ENCODE peak calls at places on chromosome 21, in six cellular contexts. R is uterus; B is cardiac muscle cell; P is GM23248; L is MM.1S; U is CD8-positive, alpha-beta memory T cell. S is an unnamed sample. For H3K4me1, the result is how much of the 10 kb centered on the place peaks cover.

GRCh38 chr21:26977741-26978140 is 10.9 kb upstream of the ADAMTS5 start:
- DNase-seq in L (no peak), P (peak), B (no peak), U (no peak), R (no peak), S (no peak)

GRCh38 chr21:34345892-34346291 is 17.9 kb upstream of the KCNE2 start:
- DNase-seq in L (no peak), P (peak), B (no peak), R (no peak), U (no peak), S (no peak)

GRCh38 chr21:26842300-26842699 is 2.9 kb downstream of the ADAMTS1 start:
- DNase-seq in B (peak), U (no peak), R (no peak), L (no peak), P (peak), S (no peak)

GRCh38 chr21:31092867-31093266 is 54.6 kb upstream of the KRTAP19-8 start:
- DNase-seq in B (no peak), U (no peak), P (no peak), L (no peak), R (no peak), S (no peak)

GRCh38 chr21:35779690-35780570 is 280.4 kb downstream of the SETD4 start:
- DNase-seq in P (peak), B (peak), L (no peak), U (no peak), R (no peak), S (no peak)

GRCh38 chr21:15174923-15175322 is 110.1 kb upstream of the NRIP1 start:
- DNase-seq in U (no peak), R (no peak), L (no peak), P (no peak), B (no peak), S (no peak)

GRCh38 chr21:43910460-43910859 is 45.4 kb downstream of the AGPAT3 start:
- DNase-seq in B (no peak), P (no peak), R (no peak), U (no peak), L (no peak), S (no peak)

GRCh38 chr21:40548134-40548533 is 298.8 kb downstream of the DSCAM start:
- DNase-seq in B (no peak), U (no peak), P (no peak), L (no peak), R (no peak), S (no peak)

GRCh38 chr21:32007461-32007860 is 134.6 kb downstream of the HUNK start:
- DNase-seq in R (no peak), B (no peak), U (no peak), L (no peak), P (peak), S (no peak)

GRCh38 chr21:28393279-28393678 is 599.4 kb downstream of the LTN1 start:
- DNase-seq in U (no peak), P (no peak), R (no peak), L (no peak), B (no peak), S (no peak)

GRCh38 chr21:36113647-36114428 is 21.0 kb upstream of the CBR3 start:
- DNase-seq in B (no peak), L (peak), U (peak), R (no peak), P (no peak), S (no peak)

GRCh38 chr21:41315726-41316125 is 875 bp upstream of the FAM3B start:
- DNase-seq in L (no peak), U (no peak), B (no peak), R (no peak), P (no peak), S (no peak)

GRCh38 chr21:30257773-30258172 is 25.0 kb downstream of the KRTAP24-1 start:
- DNase-seq in R (no peak), B (peak), P (peak), U (no peak), L (no peak), S (no peak)

GRCh38 chr21:39788383-39788782 is 43.4 kb downstream of the IGSF5 start:
- DNase-seq in P (peak), B (peak), R (peak), U (no peak), L (peak), S (peak)

GRCh38 chr21:39576518-39577128 is 36.1 kb upstream of the B3GALT5 start:
- DNase-seq in P (no peak), B (no peak), L (no peak), U (no peak), R (no peak), S (no peak)

GRCh38 chr21:21051109-21052055 is 53.2 kb downstream of the NCAM2 start:
- DNase-seq in B (no peak), R (no peak), L (no peak), P (no peak), U (no peak), S (no peak)

GRCh38 chr21:15063081-15063820 is 1.5 kb downstream of the NRIP1 start:
- DNase-seq in P (peak), L (peak), U (peak), R (no peak), B (peak), S (no peak)

GRCh38 chr21:34807881-34808568 is 139.2 kb downstream of the CLIC6 start:
- DNase-seq in R (peak), L (no peak), B (peak), P (peak), U (no peak), S (no peak)

GRCh38 chr21:34364921-34365320 is 1.1 kb downstream of the KCNE2 start:
- DNase-seq in L (no peak), B (no peak), P (no peak), U (no peak), R (no peak), S (no peak)

GRCh38 chr21:35648512-35648911 is 411.8 kb downstream of the SETD4 start:
- DNase-seq in U (no peak), L (peak), B (no peak), P (no peak), R (no peak), S (no peak)

GRCh38 chr21:42384999-42385398 is 10.9 kb downstream of the TMPRSS3 start:
- DNase-seq in P (no peak), U (no peak), L (no peak), B (no peak), R (no peak), S (no peak)
- H3K4me1 ChIP-seq in P (under half), U (under half), L (under half), B (under half), R (under half), S (under half)

DNA sequence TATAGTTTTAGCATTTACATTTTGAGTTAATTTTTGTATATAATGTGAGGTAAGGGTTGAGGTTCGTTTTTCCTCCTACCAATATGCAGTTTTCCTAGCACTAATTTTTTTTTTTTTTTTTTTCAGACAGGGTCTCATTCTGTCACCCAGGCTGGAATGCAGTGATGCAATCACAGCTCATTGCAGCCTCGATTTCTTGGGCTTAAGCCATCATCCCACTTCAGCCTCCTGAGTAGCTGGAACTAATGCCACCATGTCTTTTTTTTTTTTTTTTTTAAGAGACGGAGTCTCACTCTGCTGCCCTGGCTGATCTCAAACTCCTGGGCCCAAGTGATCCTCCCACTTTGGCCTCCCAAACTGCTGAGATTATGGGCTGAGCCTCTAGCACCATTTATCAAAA is 2.5 kb upstream of the UBASH3A start:
- DNase-seq in U (no peak), B (peak), L (no peak), P (peak), R (no peak), S (no peak)
- H3K4me1 ChIP-seq in U (under half), B (under half), L (under half), P (under half), R (under half), S (under half)

GRCh38 chr21:37594472-37594951 is 227.9 kb downstream of the DYRK1A start:
- DNase-seq in U (no peak), B (no peak), P (no peak), L (no peak), R (no peak), S (no peak)

GRCh38 chr21:37593740-37594471 is 227.3 kb downstream of the DYRK1A start:
- DNase-seq in L (no peak), B (no peak), P (no peak), U (no peak), R (no peak), S (no peak)

GRCh38 chr21:37593015-37593414 is 226.4 kb downstream of the DYRK1A start:
- DNase-seq in R (no peak), L (no peak), B (no peak), P (no peak), U (no peak), S (no peak)

GRCh38 chr21:37595944-37596343 is 229.4 kb downstream of the DYRK1A start:
- DNase-seq in B (no peak), U (no peak), P (no peak), L (no peak), R (no peak), S (no peak)

DNA sequence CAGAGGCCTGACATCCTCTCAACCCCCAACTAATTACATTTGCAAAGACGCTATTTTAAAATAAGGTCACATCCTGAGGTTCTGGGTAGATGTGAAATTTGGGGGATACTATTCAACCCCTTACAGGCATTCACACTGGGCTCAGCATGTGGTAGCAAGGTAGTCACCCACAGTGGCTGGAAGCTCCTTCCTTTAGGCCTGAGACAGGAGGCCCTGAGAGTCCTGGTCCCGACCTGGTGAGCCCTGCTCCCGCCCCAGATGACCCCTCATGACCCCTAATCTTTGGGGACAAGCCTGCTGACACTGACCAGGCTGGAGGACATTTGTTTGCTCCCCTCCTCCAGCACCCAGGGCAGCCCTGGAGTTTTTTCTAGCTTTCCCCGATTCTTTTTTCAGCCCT is 225.9 kb downstream of the DYRK1A start:
- DNase-seq in P (no peak), L (no peak), B (no peak), U (no peak), R (no peak), S (no peak)
- H3K4me1 ChIP-seq in P (under half), L (under half), B (under half), U (under half), R (under half), S (under half)

DNA sequence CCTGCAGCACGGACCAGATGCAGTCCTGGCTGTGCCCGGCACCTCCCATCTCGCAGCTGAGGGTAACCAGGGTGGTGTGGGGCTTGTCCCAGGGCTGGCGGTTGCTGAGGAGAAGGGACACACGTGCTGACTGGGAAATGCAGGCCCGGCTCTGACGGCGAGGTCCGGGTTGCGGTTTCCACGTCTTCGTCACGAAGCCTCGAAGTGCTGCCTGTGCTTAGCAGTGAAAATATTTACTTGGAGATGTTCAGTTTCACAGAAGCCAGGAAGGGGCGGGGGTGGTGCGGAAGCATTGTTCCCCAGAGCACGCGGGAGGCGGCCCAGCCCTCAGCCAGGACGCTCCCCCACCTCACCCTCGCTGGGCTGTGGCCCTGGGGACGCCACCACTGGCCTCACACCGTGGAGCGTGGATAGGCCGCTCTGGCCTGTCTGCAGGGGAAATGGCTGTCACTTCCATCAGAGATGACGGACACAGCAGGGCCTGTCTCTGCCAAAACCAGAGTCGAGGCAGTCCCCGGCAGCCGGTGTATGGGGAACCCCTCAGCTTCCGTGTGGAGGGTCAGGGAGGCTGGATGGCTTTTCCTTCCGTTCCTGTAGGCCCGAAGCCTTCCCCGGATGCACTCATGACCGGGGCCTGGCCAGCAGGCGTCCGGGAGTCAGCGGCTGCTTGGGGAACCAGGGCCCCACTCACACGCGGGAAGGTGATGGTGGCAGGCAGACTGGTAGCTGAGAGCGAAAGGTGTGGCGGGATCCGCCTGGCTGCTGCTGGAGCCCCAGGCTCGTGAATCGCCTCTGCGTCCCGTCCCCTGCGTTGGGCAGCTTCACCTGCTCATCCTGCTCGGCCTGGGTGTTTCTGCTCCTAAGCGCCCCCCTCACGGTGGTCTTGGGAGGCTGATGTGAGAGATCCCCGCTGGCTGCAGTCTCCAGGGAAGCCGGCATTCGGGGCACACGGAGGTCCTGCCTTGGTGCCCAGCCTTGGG is 14.7 kb upstream of the POFUT2 start:
- DNase-seq in P (no peak), L (peak), B (peak), R (peak), U (peak), S (peak)
- H3K4me1 ChIP-seq in P (under half), L (under half), B (under half), R (under half), U (under half), S (half or more)

GRCh38 chr21:33205476-33205875 is 24.3 kb upstream of the IFNAR2 start:
- DNase-seq in U (no peak), L (no peak), B (no peak), R (no peak), P (no peak), S (no peak)

GRCh38 chr21:33202464-33203363 is 27.0 kb upstream of the IFNAR2 start:
- DNase-seq in U (no peak), R (no peak), B (no peak), P (no peak), L (no peak), S (no peak)

GRCh38 chr21:33206771-33207290 is 22.9 kb upstream of the IFNAR2 start:
- DNase-seq in P (no peak), U (no peak), R (no peak), L (no peak), B (no peak), S (no peak)

GRCh38 chr21:33201945-33202344 is 27.8 kb upstream of the IFNAR2 start:
- DNase-seq in R (no peak), B (no peak), L (no peak), U (no peak), P (peak), S (no peak)

GRCh38 chr21:33203371-33203724 is 26.4 kb upstream of the IFNAR2 start:
- DNase-seq in L (no peak), B (no peak), U (no peak), R (no peak), P (no peak), S (no peak)
- H3K4me1 ChIP-seq in L (under half), B (under half), U (under half), R (under half), P (under half), S (under half)

S was measured in left ventricle myocardium inferior.